ENCODE peak calls at places on chromosomes 11 and 22, in six cellular contexts. Z is CD8-positive, alpha-beta memory T cell; O is stimulated activated CD8-positive, alpha-beta memory T cell treated with anti-CD3 and anti-CD28 coated beads, Interleukin-4, amount 100 ng/mL, for 1 hour; A is NCI-H1417; R is mucosa of gallbladder; M is fibroblast of pulmonary artery. F is an unnamed sample.

GRCh38 chr11:119686483-119686882 is 42.5 kb downstream of the NECTIN1 start:
- DNase-seq in Z (no peak), O (no peak), A (no peak), R (no peak), M (no peak), F (no peak)

GRCh38 chr22:24108073-24108472 is 73.2 kb upstream of the SUSD2 start:
- DNase-seq in Z (no peak), O (no peak), A (no peak), R (no peak), M (no peak), F (no peak)

GRCh38 chr11:111944651-111945051 is 7.5 kb downstream of the DIXDC1 start:
- DNase-seq in Z (no peak), O (no peak), A (no peak), R (no peak), M (peak), F (peak)

GRCh38 chr22:45638834-45639746 is 32.5 kb upstream of the ATXN10 start:
- DNase-seq in Z (no peak), O (no peak), A (peak), R (peak), M (peak), F (peak)

GRCh38 chr11:127066426-127067090 is 66.0 kb upstream of the KIRREL3 start:
- DNase-seq in Z (no peak), O (no peak), A (no peak), R (no peak), M (no peak), F (no peak)

GRCh38 chr11:1649021-1649420 is 19.4 kb downstream of the KRTAP5-5 start:
- DNase-seq in Z (no peak), O (no peak), A (peak), R (no peak), M (no peak), F (no peak)

GRCh38 chr22:39625554-39626537 is 55.3 kb downstream of the CACNA1I start:
- DNase-seq in Z (no peak), O (no peak), A (no peak), R (no peak), M (no peak), F (no peak)

GRCh38 chr11:73170140-73170539 is 28.0 kb upstream of the FCHSD2 start:
- DNase-seq in Z (no peak), O (no peak), A (no peak), R (no peak), M (no peak), F (no peak)

GRCh38 chr11:128686745-128687177 is 7.1 kb upstream of the FLI1 start:
- DNase-seq in Z (peak), O (no peak), A (peak), R (no peak), M (peak), F (peak)

GRCh38 chr22:38435960-38436359 is 19.0 kb downstream of the KCNJ4 start:
- DNase-seq in Z (no peak), O (no peak), A (no peak), R (no peak), M (no peak), F (no peak)

GRCh38 chr11:113690619-113691569 is 15.2 kb downstream of the TMPRSS5 start:
- DNase-seq in Z (no peak), O (no peak), A (peak), R (peak), M (peak), F (peak)

GRCh38 chr11:134610116-134610910 is 198.3 kb upstream of the B3GAT1 start:
- DNase-seq in Z (no peak), O (no peak), A (no peak), R (no peak), M (no peak), F (no peak)

GRCh38 chr11:44264126-44264749 is 45.7 kb downstream of the ALX4 start:
- DNase-seq in Z (no peak), O (no peak), A (no peak), R (no peak), M (no peak), F (no peak)

GRCh38 chr11:92227233-92227593 is 2.6 kb downstream of the FAT3 start:
- DNase-seq in Z (no peak), O (no peak), A (peak), R (no peak), M (no peak), F (no peak)

GRCh38 chr11:67202045-67202444 is 64.2 kb upstream of the GRK2 start:
- DNase-seq in Z (no peak), O (no peak), A (no peak), R (no peak), M (no peak), F (no peak)

GRCh38 chr11:65428578-65429068 is 6.0 kb downstream of the NEAT1 start:
- DNase-seq in Z (no peak), O (no peak), A (no peak), R (no peak), M (no peak), F (no peak)

GRCh38 chr22:32803020-32803758 is 1.7 kb downstream of the TIMP3 start:
- DNase-seq in Z (no peak), O (no peak), A (no peak), R (no peak), M (no peak), F (no peak)

GRCh38 chr22:39520874-39521857 is 804 bp downstream of the ATF4 start:
- DNase-seq in Z (peak), O (peak), A (peak), R (peak), M (peak), F (peak)

GRCh38 chr11:34907934-34908593 is 8.1 kb downstream of the APIP start:
- DNase-seq in Z (no peak), O (no peak), A (no peak), R (no peak), M (no peak), F (no peak)

GRCh38 chr22:40423246-40423753 is 52.9 kb downstream of the SGSM3 start:
- DNase-seq in Z (no peak), O (no peak), A (no peak), R (no peak), M (no peak), F (no peak)

GRCh38 chr11:13462311-13462927 is 603 bp downstream of the BTBD10 start:
- DNase-seq in Z (peak), O (peak), A (peak), R (peak), M (peak), F (peak)

GRCh38 chr11:46278387-46279173 is 1.1 kb downstream of the CREB3L1 start:
- DNase-seq in Z (no peak), O (no peak), A (no peak), R (peak), M (peak), F (peak)

GRCh38 chr11:75986966-75987365 is 172.0 kb downstream of the UVRAG start:
- DNase-seq in Z (no peak), O (no peak), A (no peak), R (no peak), M (peak), F (no peak)

F was measured in brain microvascular endothelial cell.